ENCODE peak calls at places on chromosomes 11 and 22, in four cellular contexts. I is stomach, Y is lower leg skin, X is transverse colon. Z is an unnamed sample.

GRCh38 chr11:69971741-69972140 is 106.4 kb upstream of the ANO1 start:
- DNase-seq in Y (no peak), X (no peak), I (no peak), Z (no peak)

GRCh38 chr11:116916052-116916451 is 78.6 kb upstream of the APOA1 start:
- DNase-seq in X (no peak), I (no peak), Y (no peak), Z (no peak)

GRCh38 chr11:11786771-11787170 is 55.0 kb upstream of the USP47 start:
- DNase-seq in Y (no peak), X (no peak), I (no peak), Z (no peak)

GRCh38 chr11:19321351-19321750 is 80.6 kb upstream of the E2F8 start:
- DNase-seq in I (no peak), Y (no peak), X (no peak), Z (no peak)

GRCh38 chr22:47372596-47373385 is 610.3 kb downstream of the TBC1D22A start:
- DNase-seq in Y (peak), X (no peak), I (peak), Z (peak)

GRCh38 chr11:61686469-61686868 is 6.3 kb downstream of the DAGLA start:
- DNase-seq in Y (no peak), I (no peak), X (no peak), Z (no peak)

GRCh38 chr11:108117746-108118371 is 3.5 kb upstream of the ACAT1 start:
- DNase-seq in I (no peak), Y (no peak), X (no peak), Z (no peak)

GRCh38 chr11:2401436-2401984 is 960 bp downstream of the TSSC4 start:
- DNase-seq in X (no peak), I (no peak), Y (no peak), Z (no peak)

GRCh38 chr11:122769126-122769780 is 69.0 kb upstream of the CRTAM start:
- DNase-seq in X (no peak), I (no peak), Y (no peak), Z (no peak)

GRCh38 chr11:67277231-67277961 is 11.1 kb downstream of the GRK2 start:
- DNase-seq in Y (peak), I (peak), X (peak), Z (peak)

GRCh38 chr11:925158-925495 is 543 bp upstream of the AP2A2 start:
- DNase-seq in X (peak), Y (peak), I (no peak), Z (peak)
- H3K4me3 ChIP-seq in X (peak), Y (peak), I (peak), Z (no peak)

GRCh38 chr11:45145083-45145420 is 1.4 kb upstream of the PRDM11 start:
- DNase-seq in I (no peak), X (no peak), Y (no peak), Z (no peak)

GRCh38 chr11:45145421-45146071 is 893 bp upstream of the PRDM11 start:
- DNase-seq in I (peak), Y (peak), X (peak), Z (peak)

GRCh38 chr11:45147017-45147728 is 734 bp downstream of the PRDM11 start:
- DNase-seq in I (peak), Y (peak), X (peak), Z (peak)

GRCh38 chr11:45147871-45148270 is 1.4 kb downstream of the PRDM11 start:
- DNase-seq in I (peak), X (no peak), Y (peak), Z (no peak)

GRCh38 chr11:45146072-45147016 is at the start of gene PRDM11:
- DNase-seq in Y (peak), X (peak), I (peak), Z (peak)
- TF ChIP-seq POLR2A in Y (no peak), X (peak), I (no peak), Z (no peak)

DNA sequence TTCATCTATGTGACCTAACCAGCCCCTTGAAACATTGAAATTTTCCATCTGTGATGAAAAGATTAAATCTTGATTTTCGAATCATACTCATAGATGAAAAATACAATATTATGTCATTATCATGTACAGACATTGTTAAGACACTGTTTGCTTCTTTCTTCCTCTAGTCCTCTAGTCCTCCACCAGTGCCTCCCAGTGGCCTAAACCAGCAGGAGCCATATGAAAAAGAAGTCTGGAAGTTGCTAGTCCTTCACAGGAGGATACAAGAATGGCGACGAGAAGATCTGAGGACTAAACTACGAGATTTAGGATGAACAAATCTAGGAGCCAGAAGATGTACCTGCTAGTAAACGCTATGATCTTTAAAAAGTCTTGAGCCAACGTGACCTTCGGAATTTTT is 134.1 kb downstream of the SLC17A6 start:
- DNase-seq in Y (no peak), I (no peak), X (no peak), Z (no peak)
- TF ChIP-seq CTCF in Y (no peak), I (no peak), X (no peak), Z (no peak)

GRCh38 chr11:504053-504993 is 2.7 kb downstream of the RNH1 start:
- DNase-seq in X (peak), Y (peak), I (peak), Z (peak)
- H3K4me3 ChIP-seq in X (peak), Y (peak), I (peak), Z (no peak)

GRCh38 chr11:33015621-33016551 is at the start of gene DEPDC7:
- DNase-seq in Y (peak), X (peak), I (peak), Z (peak)

GRCh38 chr11:33016654-33017053 is 976 bp downstream of the DEPDC7 start:
- DNase-seq in I (no peak), Y (no peak), X (no peak), Z (no peak)

GRCh38 chr11:33018005-33018404 is 2.3 kb downstream of the DEPDC7 start:
- DNase-seq in Y (no peak), X (no peak), I (no peak), Z (no peak)

GRCh38 chr11:33018840-33019239 is 3.2 kb downstream of the DEPDC7 start:
- DNase-seq in I (no peak), X (no peak), Y (no peak), Z (no peak)

GRCh38 chr11:33017478-33017877 is 1.8 kb downstream of the DEPDC7 start:
- DNase-seq in Y (no peak), X (no peak), I (no peak), Z (no peak)
- TF ChIP-seq POLR2A in Y (no peak), X (no peak), I (no peak), Z (no peak)